ENCODE peak calls at places on chromosomes 4 and X, in eight cellular contexts. Q is tibial nerve; P is CD8-positive, alpha-beta T cell; L is astrocyte of the spinal cord; F is foreskin fibroblast; C is fibroblast of mammary gland; M is HFF-Myc; T is IMR-90. H is an unnamed sample.

GRCh38 chrX:17038681-17039161 is 92.3 kb downstream of the REPS2 start:
- DNase-seq in Q (peak), P (no peak), L (peak), F (peak), C (peak), M (peak), T (no peak), H (no peak)

GRCh38 chr4:24690436-24690835 is 104.9 kb upstream of the SOD3 start:
- DNase-seq in Q (no peak), P (no peak), L (no peak), F (peak), C (peak), M (no peak), T (peak), H (no peak)

GRCh38 chr4:150010525-150011126 is 67.6 kb upstream of the DCLK2 start:
- DNase-seq in Q (peak), P (no peak), L (peak), F (peak), C (peak), M (peak), T (peak), H (no peak)

GRCh38 chrX:56795309-56795868 is 66.3 kb downstream of the NBDY start:
- DNase-seq in Q (no peak), P (no peak), L (no peak), F (no peak), C (no peak), M (no peak), T (no peak), H (no peak)

GRCh38 chr4:139528377-139529005 is 27.5 kb downstream of the SETD7 start:
- DNase-seq in Q (peak), P (no peak), L (peak), F (peak), C (peak), M (peak), T (peak), H (no peak)

GRCh38 chr4:154928640-154929257 is 147.7 kb downstream of the RBM46 start:
- DNase-seq in Q (no peak), P (no peak), L (peak), F (peak), C (peak), M (peak), T (peak), H (no peak)

GRCh38 chrX:73562458-73562857 is 539 bp upstream of the CHIC1 start:
- DNase-seq in Q (no peak), P (no peak), L (no peak), F (no peak), C (no peak), M (no peak), T (no peak), H (no peak)

GRCh38 chrX:18290200-18290599 is 64.3 kb downstream of the SCML2 start:
- DNase-seq in Q (no peak), P (no peak), L (no peak), F (peak), C (peak), M (no peak), T (no peak), H (no peak)

GRCh38 chrX:43847352-43847751 is 34.9 kb downstream of the MAOB start:
- DNase-seq in Q (no peak), P (no peak), L (no peak), F (no peak), C (no peak), M (no peak), T (no peak), H (no peak)

GRCh38 chr4:26947318-26947717 is 86.7 kb downstream of the STIM2 start:
- DNase-seq in Q (no peak), P (no peak), L (no peak), F (no peak), C (no peak), M (no peak), T (no peak), H (no peak)

GRCh38 chr4:127624176-127624575 is 8.6 kb upstream of the INTU start:
- DNase-seq in Q (no peak), P (no peak), L (no peak), F (peak), C (no peak), M (no peak), T (no peak), H (no peak)

GRCh38 chrX:111262086-111262485 is 8.2 kb downstream of the CAPN6 start:
- DNase-seq in Q (no peak), P (no peak), L (no peak), F (no peak), C (peak), M (no peak), T (no peak), H (no peak)

GRCh38 chrX:57445046-57445445 is 146.8 kb upstream of the ZXDB start:
- DNase-seq in Q (no peak), P (no peak), L (no peak), F (no peak), C (no peak), M (no peak), T (no peak), H (no peak)

GRCh38 chrX:70988425-70988824 is 57.5 kb upstream of the SLC7A3 start:
- DNase-seq in Q (no peak), P (no peak), L (no peak), F (no peak), C (no peak), M (no peak), T (no peak), H (no peak)

GRCh38 chr4:4185528-4185927 is 41.2 kb downstream of the OTOP1 start:
- DNase-seq in Q (no peak), P (no peak), L (no peak), F (no peak), C (no peak), M (no peak), T (no peak), H (no peak)

GRCh38 chr4:26787461-26788340 is 72.9 kb upstream of the STIM2 start:
- DNase-seq in Q (no peak), P (no peak), L (peak), F (peak), C (peak), M (no peak), T (peak), H (no peak)

GRCh38 chrX:8189096-8189830 is 18.2 kb upstream of the VCX2 start:
- DNase-seq in Q (no peak), P (no peak), L (no peak), F (no peak), C (no peak), M (no peak), T (no peak), H (no peak)

GRCh38 chrX:18410038-18410437 is 15.4 kb upstream of the CDKL5 start:
- DNase-seq in Q (no peak), P (no peak), L (peak), F (peak), C (peak), M (no peak), T (peak), H (no peak)

GRCh38 chr4:96787766-96788165 is 947.9 kb downstream of the PDHA2 start:
- DNase-seq in Q (no peak), P (no peak), L (no peak), F (no peak), C (no peak), M (no peak), T (no peak), H (no peak)

GRCh38 chr4:140609548-140610425 is 41.0 kb upstream of the UCP1 start:
- DNase-seq in Q (no peak), P (no peak), L (peak), F (peak), C (peak), M (peak), T (peak), H (no peak)
- TF ChIP-seq CTCF in Q (peak), P (peak), L (peak), F (peak), C (peak), M (peak), T (peak), H (peak)

GRCh38 chr4:80221161-80221560 is 23.9 kb downstream of the PRDM8 start:
- DNase-seq in Q (no peak), P (no peak), L (peak), F (peak), C (peak), M (no peak), T (peak), H (no peak)
- TF ChIP-seq CTCF in Q (no peak), P (no peak), L (peak), F (peak), C (peak), M (peak), T (peak), H (peak)

GRCh38 chr4:114479595-114479994 is 119.0 kb upstream of the UGT8 start:
- DNase-seq in Q (no peak), P (no peak), L (no peak), F (no peak), C (no peak), M (no peak), T (no peak), H (no peak)
- TF ChIP-seq CTCF in Q (no peak), P (no peak), L (no peak), F (no peak), C (no peak), M (no peak), T (no peak), H (no peak)

GRCh38 chrX:114500622-114501021 is 83.3 kb upstream of the HTR2C start:
- DNase-seq in Q (no peak), P (no peak), L (no peak), F (no peak), C (no peak), M (no peak), T (no peak), H (no peak)
- TF ChIP-seq CTCF in Q (no peak), P (no peak), L (no peak), F (no peak), C (no peak), M (no peak), T (no peak), H (no peak)

GRCh38 chr4:7328913-7329638 is 105.7 kb downstream of the PSAPL1 start:
- DNase-seq in Q (no peak), P (no peak), L (peak), F (peak), C (peak), M (peak), T (peak), H (no peak)
- TF ChIP-seq CTCF in Q (no peak), P (no peak), L (no peak), F (no peak), C (no peak), M (no peak), T (peak), H (no peak)

DNA sequence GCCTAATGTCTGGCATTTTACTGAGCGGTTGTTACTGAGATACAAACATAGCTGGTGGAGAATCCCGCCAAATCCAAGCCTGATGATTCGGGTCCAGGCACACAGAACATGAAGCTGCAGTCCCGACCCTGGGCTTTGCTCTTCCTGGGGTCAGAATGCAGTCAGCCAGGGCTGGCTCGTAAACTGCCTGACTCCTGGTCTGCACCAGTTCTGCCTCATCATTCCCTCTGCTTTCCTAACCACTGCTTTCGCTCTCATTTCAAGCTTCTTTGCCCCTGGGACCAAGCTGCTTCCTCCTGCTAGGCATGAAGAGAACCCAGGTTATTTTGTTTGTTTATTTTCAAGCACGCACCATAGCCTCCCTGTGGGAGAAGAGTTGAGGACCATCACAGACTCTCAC is 39.3 kb downstream of the GATB start:
- DNase-seq in Q (peak), P (no peak), L (no peak), F (peak), C (peak), M (no peak), T (no peak), H (no peak)
- TF ChIP-seq CTCF in Q (no peak), P (no peak), L (no peak), F (no peak), C (no peak), M (no peak), T (no peak), H (no peak)

DNA sequence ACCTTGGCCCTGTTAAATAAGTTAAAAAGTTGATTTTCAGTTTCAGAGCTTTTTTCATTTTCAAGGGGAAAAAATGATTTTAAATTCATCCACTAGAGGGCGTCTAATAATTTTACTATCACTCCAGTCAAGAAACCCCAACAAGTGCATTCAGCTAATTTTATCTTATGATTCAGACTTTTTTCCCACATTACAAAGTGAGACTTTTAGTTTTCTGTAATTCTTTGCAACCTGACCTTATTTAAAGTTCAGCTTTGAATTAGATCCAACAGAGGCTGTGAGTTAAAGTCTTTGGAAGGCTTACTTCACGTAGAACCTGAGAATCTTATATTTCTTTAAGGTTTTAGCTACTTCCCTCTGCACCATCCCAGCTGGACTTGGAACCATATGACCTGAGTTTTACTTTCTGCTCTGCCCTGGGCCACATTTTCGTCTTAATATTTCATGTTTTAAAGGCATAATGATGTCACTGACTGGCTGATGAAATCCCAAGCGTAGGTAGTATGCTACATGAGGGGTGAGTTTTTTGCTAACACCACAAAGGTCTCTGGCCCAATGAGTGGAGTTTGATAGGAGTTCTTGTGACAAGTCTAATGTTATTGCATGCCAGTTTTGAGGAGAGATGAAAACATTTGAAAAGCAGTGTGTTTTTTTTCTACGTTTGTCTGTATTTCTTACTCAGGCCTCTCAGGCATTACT is 7.2 kb downstream of the GNRHR start:
- DNase-seq in Q (no peak), P (no peak), L (peak), F (peak), C (peak), M (no peak), T (peak), H (no peak)
- TF ChIP-seq CTCF in Q (peak), P (peak), L (peak), F (peak), C (peak), M (peak), T (peak), H (peak)